ENCODE peak calls at places on chromosome 16, in seven cellular contexts. B is HCT116, Y is HL-60, D is prostate gland, S is transverse colon, Z is H1, P is endothelial cell of umbilical vein. V is an unnamed sample.

GRCh38 chr16:86232496-86232895 is 277.8 kb upstream of the FOXF1 start:
- DNase-seq in B (no peak), Y (no peak), D (no peak), S (no peak), Z (no peak), P (no peak), V (no peak)

GRCh38 chr16:54932737-54933254 is 2.1 kb downstream of the IRX5 start:
- DNase-seq in B (no peak), Y (no peak), D (no peak), S (no peak), Z (no peak), P (no peak), V (no peak)

GRCh38 chr16:10180771-10181163 is 1.5 kb downstream of the GRIN2A start:
- DNase-seq in B (no peak), Y (no peak), D (no peak), S (no peak), Z (peak), P (no peak), V (peak)

GRCh38 chr16:11586856-11587642 is at the start of gene LITAF:
- DNase-seq in B (no peak), Y (no peak), D (peak), S (peak), Z (peak), P (no peak), V (peak)

GRCh38 chr16:29873319-29873718 is 10.3 kb upstream of the CDIPT start:
- DNase-seq in B (no peak), Y (no peak), D (no peak), S (no peak), Z (no peak), P (no peak), V (no peak)

GRCh38 chr16:67445126-67445426 is 14.2 kb downstream of the HSD11B2 start:
- DNase-seq in B (no peak), Y (no peak), D (no peak), S (no peak), Z (no peak), P (no peak), V (no peak)

GRCh38 chr16:81266680-81267095 is 28.2 kb downstream of the BCO1 start:
- DNase-seq in B (no peak), Y (no peak), D (no peak), S (peak), Z (no peak), P (no peak), V (no peak)

GRCh38 chr16:87648236-87648635 is 45.9 kb downstream of the JPH3 start:
- DNase-seq in B (no peak), Y (no peak), D (no peak), S (no peak), Z (no peak), P (no peak), V (no peak)

GRCh38 chr16:28863929-28864886 is 565 bp downstream of the SH2B1 start:
- DNase-seq in B (no peak), Y (no peak), D (no peak), S (peak), Z (no peak), P (peak), V (no peak)

GRCh38 chr16:66845080-66845410 is 831 bp downstream of the CA7 start:
- DNase-seq in B (no peak), Y (no peak), D (no peak), S (no peak), Z (no peak), P (no peak), V (no peak)

GRCh38 chr16:4783251-4783950 is 4.7 kb downstream of the SEPTIN12 start:
- DNase-seq in B (no peak), Y (no peak), D (no peak), S (no peak), Z (no peak), P (no peak), V (no peak)

GRCh38 chr16:75385507-75386152 is 47.7 kb downstream of the CFDP1 start:
- DNase-seq in B (peak), Y (no peak), D (no peak), S (no peak), Z (no peak), P (peak), V (no peak)

GRCh38 chr16:67063008-67063407 is 34.1 kb downstream of the CBFB start:
- DNase-seq in B (no peak), Y (no peak), D (no peak), S (no peak), Z (no peak), P (no peak), V (no peak)

GRCh38 chr16:15879255-15879804 is 9.1 kb downstream of the CEP20 start:
- DNase-seq in B (no peak), Y (no peak), D (no peak), S (no peak), Z (no peak), P (peak), V (no peak)

GRCh38 chr16:85366031-85366763 is 246.9 kb upstream of the GSE1 start:
- DNase-seq in B (no peak), Y (no peak), D (no peak), S (no peak), Z (no peak), P (no peak), V (no peak)

GRCh38 chr16:31134625-31135534 is 647 bp downstream of the PRSS8 start:
- DNase-seq in B (no peak), Y (peak), D (peak), S (peak), Z (no peak), P (no peak), V (no peak)

GRCh38 chr16:87436225-87437172 is 44.4 kb downstream of the MAP1LC3B start:
- DNase-seq in B (no peak), Y (no peak), D (no peak), S (no peak), Z (no peak), P (no peak), V (no peak)

GRCh38 chr16:51326131-51326856 is 175.2 kb upstream of the SALL1 start:
- DNase-seq in B (no peak), Y (no peak), D (no peak), S (no peak), Z (no peak), P (no peak), V (no peak)

GRCh38 chr16:83932955-83933673 is 19.9 kb upstream of the OSGIN1 start:
- DNase-seq in B (no peak), Y (no peak), D (no peak), S (no peak), Z (no peak), P (no peak), V (no peak)

GRCh38 chr16:58021661-58022551 is 3.6 kb upstream of the MMP15 start:
- DNase-seq in B (no peak), Y (no peak), D (no peak), S (no peak), Z (no peak), P (no peak), V (no peak)

GRCh38 chr16:67248401-67249177 is at the start of gene SLC9A5:
- DNase-seq in B (no peak), Y (no peak), D (no peak), S (no peak), Z (no peak), P (peak), V (peak)

GRCh38 chr16:15749985-15750384 is 99.9 kb downstream of the NDE1 start:
- DNase-seq in B (no peak), Y (no peak), D (no peak), S (no peak), Z (no peak), P (no peak), V (no peak)

GRCh38 chr16:19696312-19696711 is 21.7 kb downstream of the KNOP1 start:
- DNase-seq in B (no peak), Y (no peak), D (peak), S (peak), Z (no peak), P (peak), V (no peak)

GRCh38 chr16:30923554-30924085 is at the start of gene FBXL19:
- DNase-seq in B (no peak), Y (no peak), D (no peak), S (peak), Z (no peak), P (no peak), V (peak)

GRCh38 chr16:52578829-52579193 is 31.9 kb upstream of the TOX3 start:
- DNase-seq in B (no peak), Y (no peak), D (no peak), S (no peak), Z (no peak), P (no peak), V (no peak)

GRCh38 chr16:15606521-15607220 is 36.3 kb downstream of the MARF1 start:
- DNase-seq in B (no peak), Y (no peak), D (peak), S (no peak), Z (no peak), P (no peak), V (no peak)

GRCh38 chr16:58507963-58508670 is 7.2 kb upstream of the SETD6 start:
- DNase-seq in B (no peak), Y (no peak), D (no peak), S (no peak), Z (no peak), P (no peak), V (no peak)

GRCh38 chr16:29974291-29975133 is 844 bp downstream of the TAOK2 start:
- DNase-seq in B (no peak), Y (peak), D (no peak), S (peak), Z (no peak), P (peak), V (no peak)

DNA sequence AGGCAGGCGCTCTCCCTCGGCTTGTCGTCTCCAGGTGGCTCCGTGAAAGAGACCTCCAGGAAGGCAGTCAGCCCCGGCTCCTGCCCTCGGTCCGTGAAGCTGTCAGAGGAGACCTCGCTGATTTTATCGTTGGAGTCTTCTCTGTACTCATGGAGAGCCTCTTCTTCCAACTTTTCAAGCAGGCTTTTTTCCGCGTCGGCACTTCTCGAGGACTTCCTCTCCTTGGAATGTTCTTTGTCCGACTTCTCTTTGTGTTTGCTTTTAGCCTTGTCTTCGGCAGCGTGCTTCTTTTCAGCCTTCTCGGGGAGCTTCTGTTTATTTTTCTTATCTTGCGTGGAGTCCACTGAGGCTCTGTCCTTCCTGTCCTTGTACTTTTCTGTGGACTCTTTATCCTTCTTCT is 65.0 kb downstream of the ZNF778 start:
- DNase-seq in B (no peak), Y (no peak), D (no peak), S (no peak), Z (no peak), P (no peak), V (no peak)
- TF ChIP-seq POLR2AphosphoS5 in B (no peak), Y (no peak), D (no peak), S (no peak), Z (no peak), P (no peak), V (no peak)

DNA sequence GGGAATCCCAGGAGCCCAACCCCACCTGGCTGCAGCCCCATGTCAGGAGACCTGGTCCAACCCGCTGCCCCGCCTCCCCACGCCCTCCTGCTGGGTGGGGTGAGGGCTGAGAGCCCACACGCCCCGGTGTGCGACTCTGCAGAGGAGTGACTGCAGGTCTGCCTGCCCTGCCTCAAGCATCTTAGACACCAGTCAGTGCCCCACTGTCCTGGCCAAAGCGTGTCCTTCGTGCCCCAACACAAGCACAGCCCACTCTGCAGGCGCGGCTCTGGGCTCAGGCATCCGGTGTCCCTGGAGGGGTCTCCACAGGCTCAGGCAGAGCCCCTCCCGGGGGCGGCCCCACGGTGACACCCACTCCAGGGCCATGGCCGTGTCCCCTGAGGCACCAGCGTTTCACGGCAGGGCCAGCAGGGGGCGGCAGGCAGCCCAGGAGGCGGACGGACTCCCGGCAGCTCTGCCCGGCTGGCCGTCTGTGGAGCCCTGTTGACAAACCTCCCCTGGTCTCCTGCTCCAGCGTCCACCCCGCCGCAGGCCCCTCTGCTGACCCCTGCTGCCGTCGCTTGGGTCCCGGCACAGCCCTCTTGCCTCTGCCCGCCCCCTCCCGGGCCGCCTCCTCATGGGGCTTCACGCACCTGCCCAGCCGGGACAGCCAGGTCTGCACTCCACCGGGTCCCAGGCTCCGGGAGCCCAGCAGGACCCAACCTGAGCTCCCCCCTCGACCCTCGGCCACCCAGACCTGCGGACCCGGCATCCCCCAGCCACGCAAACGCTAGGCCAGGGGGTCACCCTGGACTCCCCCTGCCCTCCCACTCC is 8.6 kb upstream of the UBE2I start:
- DNase-seq in B (no peak), Y (no peak), D (peak), S (peak), Z (no peak), P (peak), V (peak)
- TF ChIP-seq POLR2AphosphoS5 in B (peak), Y (no peak), D (no peak), S (no peak), Z (no peak), P (no peak), V (no peak)

GRCh38 chr16:72808754-72809153 is 239.2 kb downstream of the ZFHX3 start:
- DNase-seq in B (no peak), Y (no peak), D (no peak), S (no peak), Z (no peak), P (no peak), V (no peak)

GRCh38 chr16:72811867-72812266 is 236.1 kb downstream of the ZFHX3 start:
- DNase-seq in B (no peak), Y (no peak), D (no peak), S (no peak), Z (no peak), P (no peak), V (no peak)

GRCh38 chr16:72811188-72811720 is 236.7 kb downstream of the ZFHX3 start:
- DNase-seq in B (no peak), Y (no peak), D (no peak), S (no peak), Z (no peak), P (no peak), V (no peak)

GRCh38 chr16:72809446-72809845 is 238.5 kb downstream of the ZFHX3 start:
- DNase-seq in B (no peak), Y (no peak), D (no peak), S (no peak), Z (no peak), P (no peak), V (no peak)

GRCh38 chr16:72810480-72810879 is 237.4 kb downstream of the ZFHX3 start:
- DNase-seq in B (no peak), Y (no peak), D (no peak), S (no peak), Z (no peak), P (no peak), V (no peak)
- TF ChIP-seq POLR2AphosphoS5 in B (no peak), Y (no peak), D (no peak), S (no peak), Z (no peak), P (no peak), V (no peak)

GRCh38 chr16:56815721-56816120 is 49.3 kb upstream of the SLC12A3 start:
- DNase-seq in B (no peak), Y (no peak), D (peak), S (peak), Z (no peak), P (no peak), V (no peak)

GRCh38 chr16:56812884-56813283 is 52.1 kb upstream of the SLC12A3 start:
- DNase-seq in B (no peak), Y (no peak), D (no peak), S (no peak), Z (no peak), P (peak), V (no peak)

GRCh38 chr16:56814537-56815432 is 50.2 kb upstream of the SLC12A3 start:
- DNase-seq in B (no peak), Y (no peak), D (no peak), S (no peak), Z (no peak), P (peak), V (no peak)

GRCh38 chr16:56817056-56817455 is 48.0 kb upstream of the SLC12A3 start:
- DNase-seq in B (no peak), Y (no peak), D (no peak), S (no peak), Z (no peak), P (no peak), V (no peak)

DNA sequence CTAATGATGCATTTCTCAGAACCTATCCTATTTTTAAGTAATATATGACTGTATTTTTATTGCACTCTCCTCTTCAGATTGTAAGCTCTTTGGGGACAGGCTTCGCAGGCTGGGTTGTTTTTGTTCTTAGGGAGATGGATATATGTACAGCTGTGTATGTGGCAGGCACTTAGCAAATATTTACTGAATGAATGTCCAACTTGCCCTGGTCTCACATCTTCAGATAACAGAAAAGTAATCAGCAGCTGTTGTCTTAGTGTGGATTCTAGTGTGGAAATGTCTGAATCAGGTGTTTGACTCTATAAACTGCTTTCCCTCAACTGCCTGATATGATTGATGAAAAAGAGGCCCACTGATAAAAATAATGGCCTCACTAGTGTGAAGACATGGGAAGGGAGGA is 47.1 kb upstream of the SLC12A3 start:
- DNase-seq in B (no peak), Y (no peak), D (no peak), S (no peak), Z (no peak), P (no peak), V (no peak)
- TF ChIP-seq POLR2AphosphoS5 in B (no peak), Y (no peak), D (no peak), S (no peak), Z (no peak), P (no peak), V (no peak)

GRCh38 chr16:65000654-65001053 is 121.2 kb downstream of the CDH11 start:
- DNase-seq in B (no peak), Y (no peak), D (no peak), S (no peak), Z (no peak), P (no peak), V (no peak)

GRCh38 chr16:64997121-64997520 is 124.7 kb downstream of the CDH11 start:
- DNase-seq in B (no peak), Y (no peak), D (no peak), S (peak), Z (no peak), P (no peak), V (no peak)

GRCh38 chr16:65005696-65006095 is 116.2 kb downstream of the CDH11 start:
- DNase-seq in B (no peak), Y (no peak), D (no peak), S (no peak), Z (no peak), P (no peak), V (no peak)

GRCh38 chr16:65004570-65004969 is 117.3 kb downstream of the CDH11 start:
- DNase-seq in B (no peak), Y (no peak), D (no peak), S (no peak), Z (no peak), P (no peak), V (no peak)

DNA sequence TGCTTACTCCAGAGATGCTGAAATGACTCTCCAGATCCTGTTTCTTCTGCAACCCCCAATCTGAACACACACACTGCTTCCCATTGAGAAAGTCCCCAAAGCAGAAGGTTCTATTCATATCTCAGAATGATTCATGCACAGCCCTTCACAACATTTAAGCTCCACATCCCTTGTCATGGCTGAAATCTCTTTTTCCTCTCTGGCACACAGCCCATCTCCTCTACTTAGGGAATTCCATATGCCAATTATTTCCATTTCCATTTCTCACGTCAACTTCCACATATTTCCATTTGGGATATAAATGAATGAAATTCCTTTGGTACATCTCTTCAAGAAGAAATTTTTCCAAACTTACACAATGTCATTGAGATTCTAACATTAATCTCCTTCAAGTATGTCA is 119.6 kb downstream of the CDH11 start:
- DNase-seq in B (no peak), Y (no peak), D (no peak), S (no peak), Z (no peak), P (peak), V (no peak)
- TF ChIP-seq POLR2AphosphoS5 in B (no peak), Y (no peak), D (no peak), S (no peak), Z (no peak), P (no peak), V (no peak)

GRCh38 chr16:23635958-23636357 is 5.2 kb downstream of the PALB2 start:
- DNase-seq in B (no peak), Y (no peak), D (no peak), S (no peak), Z (no peak), P (no peak), V (no peak)

GRCh38 chr16:23640669-23640958 is 496 bp downstream of the PALB2 start:
- DNase-seq in B (no peak), Y (peak), D (no peak), S (no peak), Z (peak), P (no peak), V (peak)

GRCh38 chr16:23642246-23642774 is 1.0 kb downstream of the DCTN5 start:
- DNase-seq in B (no peak), Y (no peak), D (no peak), S (no peak), Z (no peak), P (peak), V (no peak)

GRCh38 chr16:23640959-23641765 is at the start of the genes DCTN5 and PALB2:
- DNase-seq in B (peak), Y (peak), D (peak), S (peak), Z (peak), P (peak), V (peak)
- TF ChIP-seq POLR2AphosphoS5 in B (peak), Y (peak), D (peak), S (peak), Z (peak), P (peak), V (peak)

GRCh38 chr16:27335349-27336052 is 21.7 kb downstream of the IL4R start:
- DNase-seq in B (no peak), Y (no peak), D (no peak), S (no peak), Z (no peak), P (peak), V (no peak)
- TF ChIP-seq POLR2AphosphoS5 in B (no peak), Y (no peak), D (no peak), S (peak), Z (no peak), P (no peak), V (no peak)